ENCODE peak calls at places on chromosomes 6 and 20, in four cellular contexts. F is GM12865; G is brain microvascular endothelial cell; U is CD4-positive, alpha-beta T cell. Z is an unnamed sample.

GRCh38 chr20:17653835-17654648 is 28.0 kb downstream of the RRBP1 start:
- DNase-seq in G (no peak), F (no peak), U (no peak), Z (no peak)

GRCh38 chr20:60147004-60147403 is 188.8 kb downstream of the CDH26 start:
- DNase-seq in U (no peak), G (no peak), F (no peak), Z (no peak)

GRCh38 chr6:43448916-43449315 is 6.4 kb downstream of the DLK2 start:
- DNase-seq in U (no peak), F (no peak), G (no peak), Z (no peak)

GRCh38 chr20:58759947-58760346 is 67.3 kb downstream of the NPEPL1 start:
- DNase-seq in G (no peak), U (no peak), F (no peak), Z (no peak)

GRCh38 chr20:5735845-5736530 is 14.2 kb upstream of the SHLD1 start:
- DNase-seq in F (no peak), G (no peak), U (no peak), Z (no peak)

GRCh38 chr6:71733970-71734899 is 152.1 kb upstream of the RIMS1 start:
- DNase-seq in G (peak; percentile 1), U (no peak), F (no peak), Z (no peak)

GRCh38 chr6:98846021-98846380 is 11.6 kb downstream of the POU3F2 start:
- DNase-seq in F (no peak), G (no peak), U (no peak), Z (no peak)

GRCh38 chr20:58330229-58330628 is 20.7 kb downstream of the RAB22A start:
- DNase-seq in U (no peak), G (no peak), F (no peak), Z (no peak)

GRCh38 chr20:63857751-63858392 is 3.4 kb upstream of the ABHD16B start:
- DNase-seq in F (no peak), U (no peak), G (no peak), Z (no peak)

GRCh38 chr6:140372064-140372463 is 997.6 kb upstream of the CITED2 start:
- DNase-seq in G (no peak), U (no peak), F (no peak), Z (no peak)

GRCh38 chr6:30883743-30884520 is at the start of gene DDR1:
- DNase-seq in F (peak; percentile 60), U (no peak), G (peak; percentile 12), Z (peak; percentile 29)

GRCh38 chr20:26135325-26136110 is 438.9 kb upstream of the ZNF337 start:
- DNase-seq in U (no peak), G (no peak), F (no peak), Z (no peak)

GRCh38 chr6:92376711-92377110 is 1042.6 kb downstream of the EPHA7 start:
- DNase-seq in U (no peak), G (no peak), F (no peak), Z (no peak)

GRCh38 chr6:1872649-1873131 is 263.0 kb downstream of the FOXC1 start:
- DNase-seq in F (no peak), U (no peak), G (peak; percentile 29), Z (no peak)

GRCh38 chr20:62941792-62942191 is 3.8 kb downstream of the GID8 start:
- DNase-seq in U (no peak), F (no peak), G (no peak), Z (no peak)

GRCh38 chr20:31712564-31713311 is 9.9 kb downstream of the BCL2L1 start:
- DNase-seq in U (no peak), F (no peak), G (peak; percentile 63), Z (peak; percentile 44)

GRCh38 chr6:47520282-47520681 is 42.7 kb downstream of the CD2AP start:
- DNase-seq in U (no peak), G (no peak), F (peak; percentile 25), Z (no peak)

GRCh38 chr20:25421107-25421506 is 13.6 kb downstream of the GINS1 start:
- DNase-seq in F (no peak), G (no peak), U (no peak), Z (no peak)

GRCh38 chr6:81171991-81172740 is 580.3 kb downstream of the TENT5A start:
- DNase-seq in U (no peak), F (no peak), G (peak; percentile 74), Z (no peak)

GRCh38 chr6:28655164-28655563 is 129.5 kb downstream of the GPX5 start:
- DNase-seq in G (no peak), F (no peak), U (no peak), Z (no peak)

GRCh38 chr6:156876302-156876701 is 99.1 kb downstream of the ARID1B start:
- DNase-seq in F (no peak), G (no peak), U (no peak), Z (peak; percentile 12)

DNA sequence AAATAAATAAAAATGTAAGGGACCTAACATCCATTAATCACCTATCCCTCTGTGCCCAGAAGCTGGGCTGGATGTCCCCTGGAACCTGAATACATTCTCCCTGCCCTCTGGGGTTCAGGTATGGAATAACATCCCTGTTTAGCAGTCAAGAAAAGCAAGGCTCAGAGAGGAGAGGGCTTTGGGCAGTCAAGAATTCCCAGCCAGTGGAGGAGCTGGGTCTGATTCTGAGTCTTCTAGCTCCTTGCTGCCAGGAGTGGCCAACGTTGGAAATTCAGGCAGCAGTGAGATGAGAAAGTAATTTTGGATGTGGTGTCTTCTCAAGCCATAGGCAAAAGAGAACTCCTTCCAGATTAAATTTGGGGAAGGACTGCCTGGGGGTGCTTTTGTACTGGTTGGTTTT is 42.6 kb upstream of the ZNFX1 start:
- DNase-seq in G (peak; percentile 49), F (no peak), U (no peak), Z (no peak)
- TF ChIP-seq CTCF in G (peak; percentile 68), F (no peak), U (no peak), Z (peak; percentile 38)

DNA sequence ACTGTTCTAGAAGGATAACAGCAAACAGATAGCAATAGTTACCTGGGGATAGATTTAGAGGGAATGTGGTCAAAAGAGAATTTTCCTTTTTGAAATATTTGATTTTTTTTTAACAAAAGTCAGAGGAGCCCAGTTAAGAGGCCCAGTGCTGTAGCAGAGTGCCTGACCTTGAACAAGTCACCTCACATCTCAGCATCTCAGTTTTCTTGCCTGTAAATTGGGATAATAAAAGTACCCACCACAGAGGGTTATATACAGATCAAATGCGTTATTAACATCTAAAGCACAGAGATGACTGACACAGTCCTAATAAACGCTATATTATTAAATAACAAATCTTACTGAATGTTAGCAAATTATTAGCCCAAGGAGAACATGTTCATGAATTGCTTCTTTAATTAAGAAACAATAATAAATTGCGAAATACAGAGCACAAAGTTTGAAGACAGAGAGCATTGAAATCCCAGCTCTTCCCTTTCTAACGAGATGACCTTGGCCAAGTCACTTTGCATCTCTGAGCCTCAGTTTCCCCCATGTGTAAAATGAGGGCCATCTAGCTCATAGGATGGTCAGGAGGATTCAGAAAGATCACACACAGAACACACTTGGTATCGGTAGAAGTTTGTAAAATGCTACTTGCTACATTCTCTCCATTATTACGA is 35.5 kb downstream of the PTGIS start:
- DNase-seq in G (no peak), F (no peak), U (no peak), Z (no peak)
- TF ChIP-seq CTCF in G (no peak), F (no peak), U (no peak), Z (no peak)

GRCh38 chr6:18263561-18264337 is 581 bp downstream of the DEK start:
- DNase-seq in F (peak; percentile 44), U (no peak), G (no peak), Z (no peak)

GRCh38 chr6:18262812-18263560 is 1.3 kb downstream of the DEK start:
- DNase-seq in F (peak; percentile 92), G (no peak), U (no peak), Z (no peak)

GRCh38 chr6:18261877-18262276 is 2.5 kb downstream of the DEK start:
- DNase-seq in F (no peak), G (no peak), U (no peak), Z (no peak)

GRCh38 chr6:18259675-18260447 is 4.5 kb downstream of the DEK start:
- DNase-seq in G (no peak), U (no peak), F (no peak), Z (no peak)

DNA sequence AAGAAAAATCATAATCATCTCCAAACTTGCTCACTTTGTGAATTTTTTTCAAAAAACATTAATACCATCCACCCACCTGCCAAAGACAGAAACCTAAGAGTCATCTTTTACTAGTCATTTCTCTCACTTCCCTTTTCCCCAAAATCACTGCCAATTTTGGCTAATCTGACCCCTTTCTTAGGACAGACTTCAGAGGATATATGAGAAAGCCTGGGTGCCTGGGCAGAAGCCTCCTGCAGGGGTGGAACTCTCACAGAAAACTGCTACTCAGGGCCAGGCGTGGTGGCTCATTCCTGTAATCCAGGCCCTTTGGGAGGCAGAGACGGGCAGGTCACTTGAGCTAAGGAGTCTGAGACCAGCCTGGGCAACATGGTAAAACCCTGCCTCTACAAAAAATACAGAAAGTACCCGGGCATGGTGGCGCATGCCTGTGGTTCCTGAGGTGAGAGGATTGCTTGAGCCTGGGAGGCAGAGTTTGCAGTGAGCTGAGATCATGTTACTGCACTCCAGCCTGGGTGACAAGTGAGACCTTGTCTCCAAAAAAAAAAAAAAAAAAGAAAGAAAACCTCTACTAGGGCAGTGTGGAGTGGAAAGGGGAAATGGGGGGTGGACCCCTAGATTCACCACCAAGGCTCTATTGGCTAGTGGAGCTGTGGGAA is 3.8 kb downstream of the DEK start:
- DNase-seq in U (no peak), F (peak; percentile 74), G (peak; percentile 26), Z (no peak)
- TF ChIP-seq CTCF in U (no peak), F (no peak), G (peak; percentile 29), Z (no peak)

DNA sequence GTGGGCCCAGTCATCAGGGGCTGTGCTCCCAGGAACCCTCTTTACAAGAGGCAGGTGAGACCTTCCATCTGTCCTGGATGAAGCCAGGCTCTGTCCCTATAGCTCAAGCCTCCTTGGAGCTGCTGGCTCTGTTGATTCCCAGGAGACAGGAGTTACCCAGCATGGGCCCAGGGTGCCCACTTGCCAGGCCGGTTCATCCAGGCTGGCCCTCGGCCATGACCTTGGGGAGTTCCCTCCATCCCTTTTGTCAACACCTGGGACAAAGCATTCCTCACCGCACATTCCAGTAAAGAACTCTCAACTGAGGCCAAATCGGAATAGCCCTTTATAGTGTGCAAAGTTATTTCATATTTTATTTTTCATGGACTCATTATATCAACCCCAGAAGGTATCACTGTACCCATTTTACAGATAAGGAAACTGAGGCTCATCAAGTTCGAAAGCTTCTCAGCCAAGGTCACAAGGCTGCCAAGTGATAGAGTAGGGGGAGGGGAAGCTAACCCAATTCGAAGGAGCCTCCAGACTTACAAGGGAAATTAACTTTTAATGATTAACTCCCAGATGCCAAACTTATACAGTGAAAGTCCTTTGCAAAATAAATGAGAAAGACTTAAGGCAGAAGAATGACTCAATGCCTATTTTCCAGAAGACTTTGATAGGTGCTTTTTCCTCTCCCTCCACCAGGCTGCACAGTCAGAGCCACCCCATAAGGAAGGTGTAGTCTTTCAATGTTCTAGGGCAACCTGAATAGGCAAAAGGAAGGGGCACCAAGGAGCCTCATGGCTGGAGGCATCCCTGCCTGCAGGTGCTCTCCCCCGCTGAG is 18.5 kb downstream of the SDC4 start:
- DNase-seq in G (no peak), U (no peak), F (no peak), Z (no peak)
- TF ChIP-seq CTCF in G (no peak), U (no peak), F (no peak), Z (no peak)

GRCh38 chr6:10030942-10031537 is 383.8 kb downstream of the TFAP2A start:
- DNase-seq in U (no peak), G (no peak), F (peak; percentile 18), Z (no peak)
- TF ChIP-seq CTCF in U (peak; percentile 17), G (peak; percentile 48), F (peak; percentile 45), Z (peak; percentile 68)